ENCODE peak calls at places on chromosome 16, in seven cellular contexts. R, U, D, W, N, Z and A are unnamed samples.

GRCh38 chr16:4987580-4988374 is 29.6 kb downstream of the SEC14L5 start:
- DNase-seq in N (no peak), R (peak), Z (no peak), D (no peak), W (peak), U (no peak), A (peak)

GRCh38 chr16:69669577-69669976 is 56.8 kb downstream of the NQO1 start:
- DNase-seq in D (no peak), Z (no peak), R (no peak), W (no peak), U (no peak), N (no peak), A (no peak)

GRCh38 chr16:82535262-82535661 is 91.5 kb upstream of the CDH13 start:
- DNase-seq in Z (no peak), R (no peak), D (no peak), N (no peak), W (no peak), U (no peak), A (no peak)

GRCh38 chr16:22664132-22664531 is 149.8 kb upstream of the HS3ST2 start:
- DNase-seq in Z (no peak), U (no peak), N (no peak), W (peak), R (no peak), D (no peak), A (no peak)

GRCh38 chr16:47139561-47140185 is 4.1 kb downstream of the NETO2 start:
- DNase-seq in N (peak), W (no peak), Z (no peak), R (no peak), D (peak), U (no peak), A (no peak)

GRCh38 chr16:12879812-12880211 is 21.6 kb upstream of the SHISA9 start:
- DNase-seq in R (no peak), U (no peak), W (no peak), N (no peak), D (no peak), Z (no peak), A (no peak)

GRCh38 chr16:88448461-88449266 is 4.4 kb upstream of the ZFPM1 start:
- DNase-seq in N (no peak), D (no peak), Z (no peak), U (no peak), W (no peak), R (no peak), A (no peak)

GRCh38 chr16:88023786-88024185 is 72.6 kb downstream of the BANP start:
- DNase-seq in Z (no peak), U (no peak), D (no peak), R (no peak), N (no peak), W (no peak), A (no peak)

GRCh38 chr16:64236351-64236750 is 885.5 kb downstream of the CDH11 start:
- DNase-seq in W (no peak), N (no peak), U (no peak), D (peak), R (no peak), Z (no peak), A (no peak)

DNA sequence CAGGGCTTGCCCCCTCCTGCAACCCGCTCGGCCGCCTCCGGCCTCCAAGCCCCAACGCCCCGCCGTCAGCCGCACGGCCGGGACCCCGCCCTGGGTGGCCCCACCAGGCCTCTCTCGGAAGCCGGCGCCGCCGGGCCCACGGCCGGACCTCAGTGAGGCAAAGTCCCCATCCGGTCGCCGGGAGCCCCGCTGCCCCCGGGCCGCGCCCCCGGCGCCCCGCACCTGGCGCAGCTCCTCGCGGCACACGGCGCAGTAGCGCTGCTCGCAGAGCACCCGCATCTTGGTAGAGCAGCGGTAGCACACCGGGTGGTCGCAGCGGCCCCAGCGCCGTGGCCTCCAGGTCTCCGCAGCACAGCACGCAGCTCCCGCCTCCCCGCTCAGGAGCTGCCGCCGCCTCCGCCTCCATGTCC is 314 bp downstream of the ZNF598 start:
- DNase-seq in N (no peak), U (no peak), Z (peak), R (no peak), D (no peak), W (no peak), A (no peak)
- H2AK5ac ChIP-seq in N (no peak), U (peak), Z (peak), R (no peak), D (peak), W (no peak), A (no peak)

GRCh38 chr16:57383276-57384247 is 11.3 kb downstream of the CX3CL1 start:
- DNase-seq in N (peak), R (no peak), W (no peak), D (peak), Z (no peak), U (no peak), A (peak)

GRCh38 chr16:57380671-57381462 is 8.6 kb downstream of the CX3CL1 start:
- DNase-seq in N (no peak), W (no peak), U (no peak), D (peak), Z (no peak), R (no peak), A (no peak)

GRCh38 chr16:57381791-57382534 is 9.7 kb downstream of the CX3CL1 start:
- DNase-seq in N (no peak), Z (no peak), W (no peak), R (no peak), D (no peak), U (no peak), A (no peak)

GRCh38 chr16:57384248-57385070 is 12.2 kb downstream of the CX3CL1 start:
- DNase-seq in W (no peak), N (no peak), Z (no peak), U (no peak), R (no peak), D (no peak), A (no peak)

DNA sequence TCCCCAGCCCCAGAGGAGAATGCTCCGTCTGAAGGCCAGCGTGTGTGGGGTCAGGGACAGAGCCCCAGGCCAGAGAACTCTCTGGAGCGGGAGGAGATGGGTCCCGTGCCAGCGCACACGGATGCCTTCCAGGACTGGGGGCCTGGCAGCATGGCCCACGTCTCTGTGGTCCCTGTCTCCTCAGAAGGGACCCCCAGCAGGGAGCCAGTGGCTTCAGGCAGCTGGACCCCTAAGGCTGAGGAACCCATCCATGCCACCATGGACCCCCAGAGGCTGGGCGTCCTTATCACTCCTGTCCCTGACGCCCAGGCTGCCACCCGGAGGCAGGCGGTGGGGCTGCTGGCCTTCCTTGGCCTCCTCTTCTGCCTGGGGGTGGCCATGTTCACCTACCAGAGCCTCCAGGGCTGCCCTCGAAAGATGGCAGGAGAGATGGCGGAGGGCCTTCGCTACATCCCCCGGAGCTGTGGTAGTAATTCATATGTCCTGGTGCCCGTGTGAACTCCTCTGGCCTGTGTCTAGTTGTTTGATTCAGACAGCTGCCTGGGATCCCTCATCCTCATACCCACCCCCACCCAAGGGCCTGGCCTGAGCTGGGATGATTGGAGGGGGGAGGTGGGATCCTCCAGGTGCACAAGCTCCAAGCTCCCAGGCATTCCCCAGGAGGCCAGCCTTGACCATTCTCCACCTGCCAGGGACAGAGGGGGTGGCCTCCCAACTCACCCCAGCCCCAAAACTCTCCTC is 10.4 kb downstream of the CX3CL1 start:
- DNase-seq in U (no peak), Z (no peak), N (no peak), R (no peak), W (no peak), D (no peak), A (no peak)
- H4K8ac ChIP-seq in U (no peak), Z (no peak), N (no peak), R (no peak), W (no peak), D (no peak), A (no peak)

GRCh38 chr16:68383858-68384257 is 64.5 kb downstream of the SMPD3 start:
- DNase-seq in D (no peak), Z (no peak), N (no peak), R (no peak), W (no peak), U (no peak), A (no peak)
- H3K9ac ChIP-seq in D (no peak), Z (no peak), N (no peak), R (no peak), W (no peak), U (peak), A (no peak)

GRCh38 chr16:16008666-16009065 is 59.2 kb downstream of the ABCC1 start:
- DNase-seq in Z (no peak), U (no peak), W (no peak), R (no peak), N (no peak), D (no peak), A (no peak)
- H2AK5ac ChIP-seq in Z (no peak), U (no peak), W (no peak), R (no peak), N (no peak), D (no peak), A (no peak)

GRCh38 chr16:27374231-27374793 is 27.7 kb upstream of the IL21R start:
- DNase-seq in D (no peak), Z (no peak), U (no peak), W (no peak), R (no peak), N (no peak), A (no peak)
- H4K8ac ChIP-seq in D (peak), Z (no peak), U (no peak), W (no peak), R (no peak), N (no peak), A (no peak)

GRCh38 chr16:11742536-11743307 is at the start of gene TXNDC11:
- DNase-seq in R (peak), U (peak), Z (peak), N (peak), D (peak), W (peak), A (peak)

GRCh38 chr16:11737678-11738077 is 5.0 kb downstream of the TXNDC11 start:
- DNase-seq in D (no peak), U (no peak), Z (no peak), R (no peak), W (no peak), N (no peak), A (no peak)

GRCh38 chr16:11738742-11739544 is 3.7 kb downstream of the TXNDC11 start:
- DNase-seq in W (no peak), Z (no peak), R (no peak), N (no peak), D (no peak), U (no peak), A (no peak)

GRCh38 chr16:11742041-11742535 is 569 bp downstream of the TXNDC11 start:
- DNase-seq in Z (peak), W (peak), D (no peak), R (peak), U (peak), N (peak), A (peak)

GRCh38 chr16:11740567-11740966 is 2.1 kb downstream of the TXNDC11 start:
- DNase-seq in Z (no peak), W (no peak), D (no peak), U (no peak), N (peak), R (no peak), A (no peak)
- H3K9ac ChIP-seq in Z (no peak), W (no peak), D (peak), U (no peak), N (peak), R (no peak), A (no peak)

GRCh38 chr16:72404299-72404698 is 232.3 kb upstream of the PMFBP1 start:
- DNase-seq in D (peak), N (no peak), W (no peak), R (no peak), U (no peak), Z (no peak), A (no peak)

GRCh38 chr16:72409428-72409827 is 237.5 kb upstream of the PMFBP1 start:
- DNase-seq in W (no peak), U (no peak), R (no peak), D (no peak), N (no peak), Z (no peak), A (peak)

GRCh38 chr16:72400257-72401078 is 228.5 kb upstream of the PMFBP1 start:
- DNase-seq in Z (peak), N (peak), W (peak), R (peak), D (peak), U (peak), A (peak)

GRCh38 chr16:72401079-72401361 is 229.1 kb upstream of the PMFBP1 start:
- DNase-seq in R (no peak), W (no peak), U (no peak), D (no peak), N (no peak), Z (no peak), A (no peak)

GRCh38 chr16:72406390-72406789 is 234.4 kb upstream of the PMFBP1 start:
- DNase-seq in W (no peak), Z (no peak), R (no peak), D (no peak), N (no peak), U (no peak), A (no peak)
- H2AK5ac ChIP-seq in W (no peak), Z (no peak), R (no peak), D (no peak), N (no peak), U (no peak), A (no peak)

GRCh38 chr16:75987323-75987722 is 261.0 kb upstream of the CPHXL start:
- DNase-seq in U (no peak), D (no peak), N (no peak), R (no peak), Z (no peak), W (no peak), A (no peak)
- H4K8ac ChIP-seq in U (no peak), D (no peak), N (no peak), R (no peak), Z (no peak), W (no peak), A (no peak)